ENCODE peak calls at places on chromosome X, in six cellular contexts. S, O, C, F, P and G are unnamed samples.

GRCh38 chrX:4547218-4547836 is 833.9 kb upstream of the PRKX start:
- DNase-seq in S (peak), O (peak), P (no peak), C (peak), F (peak), G (no peak)

GRCh38 chrX:130173190-130173895 is 1.6 kb downstream of the RAB33A start:
- DNase-seq in C (no peak), F (peak), P (peak), S (peak), O (peak), G (peak)

GRCh38 chrX:46961574-46962279 is 49.5 kb downstream of the JADE3 start:
- DNase-seq in F (no peak), S (no peak), P (no peak), C (no peak), O (no peak), G (no peak)

GRCh38 chrX:1222511-1223252 is 10.2 kb upstream of the CRLF2 start:
- DNase-seq in C (no peak), P (no peak), S (no peak), O (peak), F (no peak), G (no peak)

GRCh38 chrX:134580947-134581346 is 77.3 kb downstream of the PLAC1 start:
- DNase-seq in F (peak), P (no peak), O (no peak), C (no peak), S (no peak), G (no peak)

GRCh38 chrX:44306336-44306735 is 37.1 kb downstream of the EFHC2 start:
- DNase-seq in O (peak), F (peak), P (no peak), C (no peak), S (no peak), G (no peak)

GRCh38 chrX:131821945-131822622 is 201.0 kb upstream of the STK26 start:
- DNase-seq in C (no peak), P (peak), S (peak), O (peak), F (no peak), G (peak)

GRCh38 chrX:139881572-139881971 is 51.3 kb downstream of the ATP11C start:
- DNase-seq in S (peak), P (no peak), O (peak), C (no peak), F (peak), G (no peak)

GRCh38 chrX:149982310-149982709 is 44.0 kb upstream of the EOLA2 start:
- DNase-seq in S (no peak), O (peak), F (no peak), C (no peak), P (no peak), G (no peak)

GRCh38 chrX:48961585-48962091 is 4.2 kb upstream of the OTUD5 start:
- DNase-seq in F (peak), S (no peak), O (no peak), P (no peak), C (no peak), G (no peak)

GRCh38 chrX:100647095-100647494 is 3.1 kb downstream of the SRPX2 start:
- DNase-seq in F (peak), C (peak), P (no peak), O (peak), S (peak), G (no peak)

GRCh38 chrX:155028749-155029360 is 2.2 kb downstream of the FUNDC2 start:
- DNase-seq in F (peak), O (peak), C (no peak), P (no peak), S (no peak), G (no peak)

GRCh38 chrX:40544343-40545250 is 36.2 kb upstream of the ATP6AP2 start:
- DNase-seq in C (no peak), F (peak), S (no peak), P (no peak), O (peak), G (no peak)

GRCh38 chrX:639151-639550 is 8.6 kb downstream of the SHOX start:
- DNase-seq in P (no peak), O (no peak), F (no peak), S (no peak), C (no peak), G (no peak)

GRCh38 chrX:41909068-41909467 is 14.3 kb downstream of the CASK start:
- DNase-seq in F (no peak), C (no peak), O (no peak), S (no peak), P (no peak), G (no peak)

GRCh38 chrX:1751781-1752180 is 136.9 kb downstream of the ASMT start:
- DNase-seq in C (no peak), P (no peak), S (no peak), F (no peak), O (no peak), G (no peak)

GRCh38 chrX:82134378-82134777 is 932.5 kb downstream of the SH3BGRL start:
- DNase-seq in P (no peak), O (no peak), F (no peak), C (no peak), S (no peak), G (no peak)

GRCh38 chrX:13579696-13580095 is 10.3 kb downstream of the EGFL6 start:
- DNase-seq in O (no peak), F (no peak), P (no peak), C (no peak), S (no peak), G (no peak)

GRCh38 chrX:47285762-47286320 is 53.0 kb downstream of the USP11 start:
- DNase-seq in O (peak), F (peak), C (no peak), S (no peak), P (no peak), G (no peak)

GRCh38 chrX:39985116-39985515 is 112.6 kb downstream of the BCOR start:
- DNase-seq in P (no peak), F (no peak), O (no peak), S (no peak), C (no peak), G (no peak)

GRCh38 chrX:147803948-147804347 is 107.8 kb upstream of the FMR1 start:
- DNase-seq in F (peak), S (peak), C (no peak), O (no peak), P (no peak), G (no peak)

GRCh38 chrX:3526749-3527148 is 180.3 kb upstream of the MXRA5 start:
- DNase-seq in F (no peak), C (no peak), P (no peak), O (peak), S (no peak), G (no peak)

GRCh38 chrX:41265615-41266014 is 68.3 kb upstream of the DDX3X start:
- DNase-seq in P (no peak), S (peak), O (peak), F (peak), C (no peak), G (no peak)

GRCh38 chrX:70433848-70434351 is 10.7 kb upstream of the DLG3 start:
- DNase-seq in O (peak), S (peak), F (peak), P (peak), C (peak), G (peak)

GRCh38 chrX:3712080-3712869 is 1.2 kb downstream of the PRKX start:
- DNase-seq in F (peak), O (peak), P (no peak), C (no peak), S (peak), G (no peak)

GRCh38 chrX:4909245-4909830 is 1195.9 kb upstream of the PRKX start:
- DNase-seq in S (no peak), F (no peak), P (no peak), O (no peak), C (no peak), G (no peak)

GRCh38 chrX:69968956-69969355 is 80.8 kb downstream of the AWAT2 start:
- DNase-seq in P (no peak), S (no peak), O (no peak), C (peak), F (peak), G (no peak)

GRCh38 chrX:43559643-43560042 is 96.5 kb upstream of the MAOA start:
- DNase-seq in P (no peak), O (peak), C (no peak), F (peak), S (peak), G (no peak)

GRCh38 chrX:17471121-17471520 is 96.1 kb downstream of the NHS start:
- DNase-seq in C (no peak), F (no peak), S (no peak), P (no peak), O (peak), G (no peak)

GRCh38 chrX:42678133-42678532 is 99.8 kb downstream of the PPP1R2C start:
- DNase-seq in S (no peak), O (peak), P (no peak), C (no peak), F (peak), G (no peak)

GRCh38 chrX:31516492-31516891 is 444.7 kb upstream of the FTHL17 start:
- DNase-seq in C (no peak), S (no peak), O (no peak), P (no peak), F (no peak), G (no peak)

GRCh38 chrX:49171752-49172279 is at the start of gene PLP2:
- DNase-seq in C (no peak), O (peak), S (no peak), F (peak), P (peak), G (no peak)

DNA sequence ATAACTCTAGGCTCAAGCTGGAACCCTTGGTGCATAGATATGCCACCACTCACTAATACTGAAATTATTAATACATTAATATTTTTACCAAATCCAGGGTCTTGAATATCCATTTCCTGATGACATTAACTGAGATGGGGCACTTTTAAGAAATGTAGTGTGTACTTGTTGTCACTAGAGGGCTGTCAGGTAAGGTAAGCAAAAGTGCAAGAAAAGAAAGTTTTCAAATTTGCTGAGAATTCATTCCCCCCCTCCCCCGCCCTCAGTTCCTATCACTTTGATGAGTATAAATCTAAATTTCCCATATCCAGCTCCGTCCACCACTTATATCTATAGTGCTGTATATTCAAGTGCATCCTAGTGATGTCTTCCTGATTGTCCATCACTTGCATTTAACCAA is 20.5 kb upstream of the WDR44 start:
- DNase-seq in P (no peak), O (no peak), F (peak), S (no peak), C (no peak), G (no peak)
- TF ChIP-seq CTCF in P (peak), O (peak), F (peak), S (no peak), C (no peak), G (no peak)

GRCh38 chrX:145068450-145068849 is 178.9 kb upstream of the SPANXN1 start:
- DNase-seq in C (no peak), F (no peak), P (no peak), O (no peak), S (no peak), G (no peak)
- TF ChIP-seq CTCF in C (no peak), F (no peak), P (no peak), O (no peak), S (no peak), G (no peak)

DNA sequence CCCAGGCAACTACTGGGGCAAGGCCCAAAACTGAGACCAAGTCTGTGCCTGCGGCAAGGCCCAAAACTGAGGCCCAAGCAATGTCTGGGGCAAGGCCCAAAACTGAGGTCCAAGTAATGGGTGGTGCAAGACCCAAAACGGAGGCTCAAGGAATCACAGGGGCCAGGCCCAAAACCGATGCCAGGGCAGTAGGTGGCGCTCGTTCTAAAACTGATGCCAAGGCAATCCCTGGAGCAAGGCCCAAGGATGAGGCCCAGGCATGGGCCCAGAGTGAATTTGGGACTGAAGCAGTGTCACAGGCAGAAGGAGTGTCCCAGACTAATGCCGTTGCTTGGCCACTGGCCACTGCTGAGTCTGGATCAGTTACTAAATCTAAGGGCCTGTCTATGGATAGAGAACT is 2.7 kb downstream of the GPRASP2 start:
- DNase-seq in F (no peak), C (no peak), P (no peak), S (no peak), O (no peak), G (no peak)
- TF ChIP-seq CTCF in F (no peak), C (no peak), P (no peak), S (no peak), O (no peak), G (no peak)

DNA sequence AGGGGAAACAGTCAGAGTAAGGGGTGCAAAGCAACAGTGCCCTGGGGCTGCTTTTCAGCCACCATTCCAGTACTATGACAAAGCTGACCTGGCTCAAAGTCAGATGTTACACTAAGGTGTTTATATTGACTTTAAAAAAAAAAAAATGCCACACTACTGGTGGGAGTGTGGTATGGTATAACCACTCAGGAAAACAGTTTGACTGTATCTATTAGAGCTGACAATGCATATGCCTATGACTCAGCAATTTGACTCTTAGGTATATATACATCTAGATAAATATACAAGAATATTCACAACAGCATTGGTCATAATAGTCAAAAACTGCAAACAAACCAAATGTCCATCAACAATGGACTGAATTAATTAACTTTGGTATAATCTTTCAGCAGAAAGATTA is 15.0 kb downstream of the ASB9 start:
- DNase-seq in S (no peak), P (no peak), O (no peak), C (no peak), F (no peak), G (no peak)
- TF ChIP-seq CTCF in S (no peak), P (no peak), O (no peak), C (no peak), F (no peak), G (no peak)

DNA sequence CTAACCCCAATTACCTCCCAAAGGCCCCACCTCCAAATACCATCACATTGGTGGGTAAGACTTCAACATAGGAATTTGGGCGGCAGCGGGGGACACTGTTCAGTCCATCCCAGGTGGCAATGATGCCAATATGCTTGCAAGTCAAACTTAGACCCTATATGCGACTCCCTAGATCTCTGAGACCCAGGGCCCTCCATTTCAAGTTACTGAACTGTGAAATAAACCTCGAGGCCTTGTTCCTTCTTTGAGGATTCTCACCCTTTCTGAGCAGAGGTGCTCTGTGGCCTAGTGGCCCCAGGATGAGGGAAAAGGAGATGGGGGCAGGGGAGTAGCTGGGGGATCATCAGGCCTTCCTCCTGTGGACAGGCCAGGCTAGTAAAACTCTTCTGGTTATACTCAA is 44.7 kb downstream of the CNGA2 start:
- DNase-seq in F (no peak), S (no peak), O (no peak), C (no peak), P (no peak), G (no peak)
- TF ChIP-seq CTCF in F (no peak), S (no peak), O (no peak), C (no peak), P (no peak), G (no peak)